ENCODE peak calls at places on chromosomes 7 and 10, in four cellular contexts. One of them, this sample, is unnamed.

GRCh38 chr10:124611738-124612137 is 132.4 kb downstream of the FAM53B start:
- DNase-seq in WTC11: no peak
- DNase-seq in K562: no peak
- DNase-seq in HepG2: no peak
- DNase-seq in this sample: no peak

GRCh38 chr10:122044045-122044661 is 55.2 kb downstream of the TACC2 start:
- DNase-seq in WTC11: no peak
- DNase-seq in K562: no peak
- DNase-seq in HepG2: peak
- DNase-seq in this sample: no peak

GRCh38 chr7:102410123-102410522 is 14.0 kb downstream of the PRKRIP1 start:
- DNase-seq in WTC11: no peak
- DNase-seq in K562: no peak
- DNase-seq in HepG2: no peak
- DNase-seq in this sample: no peak

GRCh38 chr7:99499356-99499712 is 747 bp downstream of the ZNF394 start:
- DNase-seq in WTC11: no peak
- DNase-seq in K562: no peak
- DNase-seq in HepG2: no peak
- DNase-seq in this sample: no peak

GRCh38 chr7:92836489-92837213 is at the start of gene CDK6:
- DNase-seq in WTC11: peak
- DNase-seq in K562: peak
- DNase-seq in HepG2: peak
- DNase-seq in this sample: peak

GRCh38 chr7:144670251-144670650 is 165.6 kb downstream of the TPK1 start:
- DNase-seq in WTC11: no peak
- DNase-seq in K562: no peak
- DNase-seq in HepG2: no peak
- DNase-seq in this sample: no peak

GRCh38 chr7:939843-940242 is 14.6 kb downstream of the ADAP1 start:
- DNase-seq in WTC11: no peak
- DNase-seq in K562: no peak
- DNase-seq in HepG2: no peak
- DNase-seq in this sample: no peak

GRCh38 chr7:18667466-18667865 is 171.9 kb downstream of the HDAC9 start:
- DNase-seq in WTC11: no peak
- DNase-seq in K562: no peak
- DNase-seq in HepG2: peak
- DNase-seq in this sample: no peak

GRCh38 chr7:140518370-140519006 is 39.2 kb upstream of the MKRN1 start:
- DNase-seq in WTC11: no peak
- DNase-seq in K562: peak
- DNase-seq in HepG2: no peak
- DNase-seq in this sample: peak

GRCh38 chr7:95096123-95096395 is 188.7 kb downstream of the PPP1R9A start:
- DNase-seq in WTC11: no peak
- DNase-seq in K562: no peak
- DNase-seq in HepG2: no peak
- DNase-seq in this sample: no peak

GRCh38 chr10:6108631-6109443 is 20.0 kb downstream of the RBM17 start:
- DNase-seq in WTC11: peak
- DNase-seq in K562: peak
- DNase-seq in HepG2: peak
- DNase-seq in this sample: peak

GRCh38 chr10:43816351-43817321 is 168.0 kb upstream of the ZNF32 start:
- DNase-seq in WTC11: no peak
- DNase-seq in K562: no peak
- DNase-seq in HepG2: no peak
- DNase-seq in this sample: peak

GRCh38 chr7:14604606-14605005 is 297.9 kb downstream of the DGKB start:
- DNase-seq in WTC11: no peak
- DNase-seq in K562: no peak
- DNase-seq in HepG2: no peak
- DNase-seq in this sample: no peak

GRCh38 chr10:95820363-95820762 is 64.4 kb downstream of the ENTPD1 start:
- DNase-seq in WTC11: no peak
- DNase-seq in K562: no peak
- DNase-seq in HepG2: no peak
- DNase-seq in this sample: no peak

GRCh38 chr7:111294494-111294893 is 203.6 kb downstream of the LRRN3 start:
- DNase-seq in WTC11: no peak
- DNase-seq in K562: no peak
- DNase-seq in HepG2: no peak
- DNase-seq in this sample: no peak

GRCh38 chr7:4712371-4713182 is 30.5 kb downstream of the FOXK1 start:
- DNase-seq in WTC11: no peak
- DNase-seq in K562: peak
- DNase-seq in HepG2: peak
- DNase-seq in this sample: peak

GRCh38 chr7:5586279-5586962 is 162.8 kb upstream of the TNRC18 start:
- DNase-seq in WTC11: no peak
- DNase-seq in K562: no peak
- DNase-seq in HepG2: no peak
- DNase-seq in this sample: peak

GRCh38 chr7:18306696-18307095 is 188.9 kb upstream of the HDAC9 start:
- DNase-seq in WTC11: no peak
- DNase-seq in K562: no peak
- DNase-seq in HepG2: no peak
- DNase-seq in this sample: no peak

GRCh38 chr10:68402271-68402670 is 4.8 kb downstream of the RUFY2 start:
- DNase-seq in WTC11: no peak
- DNase-seq in K562: no peak
- DNase-seq in HepG2: no peak
- DNase-seq in this sample: no peak

GRCh38 chr10:35399414-35400009 is 63.2 kb downstream of the CCNY start:
- DNase-seq in WTC11: no peak
- DNase-seq in K562: peak
- DNase-seq in HepG2: no peak
- DNase-seq in this sample: no peak

GRCh38 chr10:6350609-6351008 is 147.9 kb downstream of the PFKFB3 start:
- DNase-seq in WTC11: no peak
- DNase-seq in K562: no peak
- DNase-seq in HepG2: no peak
- DNase-seq in this sample: no peak

GRCh38 chr7:69411466-69411865 is 186.8 kb upstream of the AUTS2 start:
- DNase-seq in WTC11: no peak
- DNase-seq in K562: no peak
- DNase-seq in HepG2: no peak
- DNase-seq in this sample: no peak

GRCh38 chr7:20783716-20784310 is 2.9 kb downstream of the SP8 start:
- DNase-seq in WTC11: peak
- DNase-seq in K562: no peak
- DNase-seq in HepG2: no peak
- DNase-seq in this sample: peak
- TF ChIP-seq USF2 in WTC11: no peak
- TF ChIP-seq USF2 in K562: no peak
- TF ChIP-seq USF2 in HepG2: no peak
- TF ChIP-seq USF2 in this sample: no peak

GRCh38 chr7:158111556-158111880 is 476.1 kb downstream of the PTPRN2 start:
- DNase-seq in WTC11: no peak
- DNase-seq in K562: no peak
- DNase-seq in HepG2: no peak
- DNase-seq in this sample: no peak
- TF ChIP-seq FOXJ3 in WTC11: no peak
- TF ChIP-seq FOXJ3 in K562: no peak
- TF ChIP-seq FOXJ3 in HepG2: no peak
- TF ChIP-seq FOXJ3 in this sample: no peak

GRCh38 chr10:13634207-13634606 is 47.4 kb downstream of the PRPF18 start:
- DNase-seq in WTC11: no peak
- DNase-seq in K562: no peak
- DNase-seq in HepG2: no peak
- DNase-seq in this sample: no peak
- TF ChIP-seq USF2 in WTC11: no peak
- TF ChIP-seq USF2 in K562: no peak
- TF ChIP-seq USF2 in HepG2: no peak
- TF ChIP-seq USF2 in this sample: no peak

DNA sequence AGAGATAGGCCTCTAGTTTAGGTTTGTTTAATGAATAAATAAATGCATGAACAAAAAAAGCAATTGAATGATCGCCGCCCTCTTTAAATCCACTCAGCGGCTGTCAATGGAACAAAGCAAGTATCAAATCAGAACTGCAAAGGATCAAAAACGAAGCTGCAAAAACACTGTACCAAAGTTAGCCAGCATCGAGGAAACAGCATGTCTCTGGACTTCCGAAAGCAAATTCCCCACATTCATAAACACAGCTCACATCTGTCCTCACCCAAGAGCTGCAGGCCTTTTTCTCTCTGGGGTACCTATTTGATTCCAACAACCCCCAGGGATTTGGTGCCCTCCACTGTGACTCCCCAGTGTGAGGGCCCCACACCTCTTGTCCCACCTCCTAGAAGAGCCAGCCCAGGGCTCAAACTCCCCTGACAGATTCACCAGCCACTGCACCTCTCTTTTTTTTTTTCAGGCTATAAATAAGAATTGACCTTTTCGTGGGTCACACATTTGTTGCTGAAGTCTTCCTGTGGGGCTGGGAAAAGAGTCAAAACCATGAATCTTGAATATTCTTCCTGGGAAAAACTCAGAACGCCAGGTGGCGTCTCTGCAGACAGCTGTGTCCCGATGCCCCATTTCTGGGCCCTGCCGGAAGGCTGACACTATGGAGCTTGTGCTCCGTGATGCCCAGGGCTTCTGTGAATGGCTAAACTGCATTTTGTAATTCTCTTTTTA is 51.8 kb downstream of the HSPA12A start:
- DNase-seq in WTC11: no peak
- DNase-seq in K562: no peak
- DNase-seq in HepG2: no peak
- DNase-seq in this sample: no peak
- TF ChIP-seq FOXJ3 in WTC11: no peak
- TF ChIP-seq FOXJ3 in K562: no peak
- TF ChIP-seq FOXJ3 in HepG2: no peak
- TF ChIP-seq FOXJ3 in this sample: no peak

GRCh38 chr10:80275135-80275498 is 14.3 kb downstream of the MAT1A start:
- DNase-seq in WTC11: no peak
- DNase-seq in K562: no peak
- DNase-seq in HepG2: no peak
- DNase-seq in this sample: no peak

GRCh38 chr10:80272793-80273522 is 16.5 kb downstream of the MAT1A start:
- DNase-seq in WTC11: no peak
- DNase-seq in K562: peak
- DNase-seq in HepG2: peak
- DNase-seq in this sample: no peak

GRCh38 chr10:80275756-80276155 is 13.7 kb downstream of the MAT1A start:
- DNase-seq in WTC11: no peak
- DNase-seq in K562: no peak
- DNase-seq in HepG2: no peak
- DNase-seq in this sample: no peak

GRCh38 chr10:80274396-80275134 is 14.9 kb downstream of the MAT1A start:
- DNase-seq in WTC11: no peak
- DNase-seq in K562: no peak
- DNase-seq in HepG2: no peak
- DNase-seq in this sample: no peak

GRCh38 chr10:80273523-80274170 is 15.8 kb downstream of the MAT1A start:
- DNase-seq in WTC11: no peak
- DNase-seq in K562: no peak
- DNase-seq in HepG2: no peak
- DNase-seq in this sample: no peak
- TF ChIP-seq USF2 in WTC11: no peak
- TF ChIP-seq USF2 in K562: no peak
- TF ChIP-seq USF2 in HepG2: no peak
- TF ChIP-seq USF2 in this sample: no peak

DNA sequence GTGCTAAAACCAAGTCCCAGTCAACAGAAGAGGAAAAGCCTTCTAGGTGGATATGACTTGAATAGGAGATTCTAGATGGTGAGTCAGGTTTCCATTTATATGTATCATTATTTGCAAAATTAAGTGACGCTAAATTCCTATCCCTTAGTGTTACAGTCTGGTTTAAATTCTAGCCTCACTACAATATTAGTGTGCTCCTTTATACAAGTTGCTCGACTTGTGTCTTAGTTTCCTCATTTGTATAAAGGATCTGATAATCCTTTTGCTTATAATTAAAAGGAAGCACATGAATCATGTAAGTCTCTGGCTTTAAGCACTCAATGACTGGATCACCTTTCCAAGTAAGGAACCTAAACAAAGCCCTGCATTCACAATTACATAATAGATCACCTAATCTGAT is 105.7 kb downstream of the SVOPL start:
- DNase-seq in WTC11: no peak
- DNase-seq in K562: no peak
- DNase-seq in HepG2: no peak
- DNase-seq in this sample: no peak
- TF ChIP-seq FOXJ3 in WTC11: no peak
- TF ChIP-seq FOXJ3 in K562: no peak
- TF ChIP-seq FOXJ3 in HepG2: no peak
- TF ChIP-seq FOXJ3 in this sample: no peak

GRCh38 chr10:83607959-83608745 is 531.2 kb upstream of the GHITM start:
- DNase-seq in WTC11: no peak
- DNase-seq in K562: no peak
- DNase-seq in HepG2: no peak
- DNase-seq in this sample: no peak

GRCh38 chr10:83606275-83606674 is 533.0 kb upstream of the GHITM start:
- DNase-seq in WTC11: no peak
- DNase-seq in K562: no peak
- DNase-seq in HepG2: no peak
- DNase-seq in this sample: peak

GRCh38 chr10:83612746-83613145 is 526.6 kb upstream of the GHITM start:
- DNase-seq in WTC11: no peak
- DNase-seq in K562: no peak
- DNase-seq in HepG2: no peak
- DNase-seq in this sample: no peak

GRCh38 chr10:83617692-83618325 is 521.5 kb upstream of the GHITM start:
- DNase-seq in WTC11: no peak
- DNase-seq in K562: no peak
- DNase-seq in HepG2: no peak
- DNase-seq in this sample: no peak

DNA sequence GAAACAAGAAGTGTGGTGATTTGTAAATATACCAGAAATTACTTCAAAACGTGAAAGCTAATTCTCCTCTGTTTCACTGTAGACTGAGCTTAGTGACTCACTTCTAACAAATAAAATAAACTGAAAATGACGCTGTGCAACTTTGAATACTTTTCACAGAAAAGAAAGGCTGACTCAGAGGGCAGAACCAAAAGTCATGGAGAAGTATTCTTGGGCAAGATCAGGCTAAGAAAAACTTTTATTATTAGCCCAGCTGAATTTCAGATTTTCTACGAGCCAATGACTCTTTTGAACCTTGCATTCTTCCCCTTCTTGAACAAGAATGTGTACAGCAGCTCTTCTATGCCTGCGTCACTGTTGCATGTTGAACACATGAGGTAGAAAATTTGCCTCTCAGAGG is 527.3 kb upstream of the GHITM start:
- DNase-seq in WTC11: no peak
- DNase-seq in K562: no peak
- DNase-seq in HepG2: no peak
- DNase-seq in this sample: no peak
- TF ChIP-seq USF2 in WTC11: no peak
- TF ChIP-seq USF2 in K562: no peak
- TF ChIP-seq USF2 in HepG2: no peak
- TF ChIP-seq USF2 in this sample: no peak